ENCODE peak calls at places on chromosomes 3 and 15, in six cellular contexts. E is HS-27A, O is left cardiac atrium, I is choroid plexus epithelial cell, N is NCI-H1694, G is MCF 10A. D is an unnamed sample.

GRCh38 chr3:134074790-134075567 is 45.3 kb upstream of the SLCO2A1 start:
- DNase-seq in E (no peak), O (no peak), I (no peak), N (no peak), G (no peak), D (no peak)

GRCh38 chr3:45547764-45548683 is 46.5 kb upstream of the LIMD1 start:
- DNase-seq in E (no peak), O (peak), I (no peak), N (no peak), G (no peak), D (no peak)

GRCh38 chr3:127114337-127115070 is 78.4 kb upstream of the PRR23E start:
- DNase-seq in E (no peak), O (no peak), I (no peak), N (peak), G (no peak), D (no peak)

GRCh38 chr3:188021502-188022040 is 132.4 kb upstream of the LPP start:
- DNase-seq in E (no peak), O (no peak), I (peak), N (no peak), G (peak), D (no peak)

GRCh38 chr3:124826703-124827102 is 60.5 kb downstream of the ITGB5 start:
- DNase-seq in E (no peak), O (no peak), I (peak), N (no peak), G (peak), D (no peak)

GRCh38 chr15:100873029-100873677 is 6.5 kb upstream of the ALDH1A3 start:
- DNase-seq in E (peak), O (peak), I (peak), N (peak), G (peak), D (peak)

GRCh38 chr3:186090884-186091283 is 18.0 kb downstream of the ETV5 start:
- DNase-seq in E (no peak), O (no peak), I (no peak), N (no peak), G (no peak), D (no peak)

GRCh38 chr15:41886741-41887140 is 7.1 kb downstream of the SPTBN5 start:
- DNase-seq in E (no peak), O (no peak), I (no peak), N (no peak), G (no peak), D (no peak)